ENCODE peak calls at places on chromosomes 4 and X, in nine cellular contexts. One of them, this sample, is unnamed. For H3K4me1, the result is how much of the 10 kb centered on the place peaks cover.

GRCh38 chr4:25406081-25406692 is 29.1 kb downstream of the ANAPC4 start:
- DNase-seq in neural progenitor cell: no peak
- DNase-seq in A549: no peak
- DNase-seq in heart left ventricle: no peak
- DNase-seq in psoas muscle: no peak
- DNase-seq in mammary epithelial cell: no peak
- DNase-seq in lower lobe of right lung: no peak
- DNase-seq in PC-3: no peak
- DNase-seq in adipocyte: peak
- DNase-seq in this sample: no peak

GRCh38 chrX:31099536-31100090 is 27.8 kb upstream of the FTHL17 start:
- DNase-seq in neural progenitor cell: no peak
- DNase-seq in A549: no peak
- DNase-seq in heart left ventricle: no peak
- DNase-seq in psoas muscle: no peak
- DNase-seq in mammary epithelial cell: peak
- DNase-seq in lower lobe of right lung: no peak
- DNase-seq in PC-3: no peak
- DNase-seq in adipocyte: no peak
- DNase-seq in this sample: no peak

GRCh38 chr4:145773581-145774234 is 93.8 kb downstream of the C4orf51 start:
- DNase-seq in neural progenitor cell: no peak
- DNase-seq in A549: no peak
- DNase-seq in heart left ventricle: peak
- DNase-seq in psoas muscle: no peak
- DNase-seq in mammary epithelial cell: peak
- DNase-seq in lower lobe of right lung: no peak
- DNase-seq in PC-3: no peak
- DNase-seq in adipocyte: no peak
- DNase-seq in this sample: peak

GRCh38 chrX:23003121-23003520 is 3.4 kb downstream of the DDX53 start:
- DNase-seq in neural progenitor cell: no peak
- DNase-seq in A549: no peak
- DNase-seq in heart left ventricle: no peak
- DNase-seq in psoas muscle: no peak
- DNase-seq in mammary epithelial cell: no peak
- DNase-seq in lower lobe of right lung: no peak
- DNase-seq in PC-3: peak
- DNase-seq in adipocyte: peak
- DNase-seq in this sample: no peak

GRCh38 chr4:25368315-25368714 is 8.7 kb upstream of the ANAPC4 start:
- DNase-seq in neural progenitor cell: no peak
- DNase-seq in A549: no peak
- DNase-seq in heart left ventricle: no peak
- DNase-seq in psoas muscle: no peak
- DNase-seq in mammary epithelial cell: no peak
- DNase-seq in lower lobe of right lung: no peak
- DNase-seq in PC-3: no peak
- DNase-seq in adipocyte: no peak
- DNase-seq in this sample: no peak

GRCh38 chrX:132490086-132490419 is 1.2 kb upstream of the MBNL3 start:
- DNase-seq in neural progenitor cell: peak
- DNase-seq in A549: no peak
- DNase-seq in heart left ventricle: no peak
- DNase-seq in psoas muscle: no peak
- DNase-seq in mammary epithelial cell: peak
- DNase-seq in lower lobe of right lung: no peak
- DNase-seq in PC-3: peak
- DNase-seq in adipocyte: no peak
- DNase-seq in this sample: no peak

GRCh38 chrX:63686878-63687714 is 97.9 kb downstream of the ARHGEF9 start:
- DNase-seq in neural progenitor cell: peak
- DNase-seq in A549: peak
- DNase-seq in heart left ventricle: peak
- DNase-seq in psoas muscle: no peak
- DNase-seq in mammary epithelial cell: peak
- DNase-seq in lower lobe of right lung: no peak
- DNase-seq in PC-3: peak
- DNase-seq in adipocyte: peak
- DNase-seq in this sample: no peak

GRCh38 chr4:78864405-78865024 is 74.7 kb downstream of the PAQR3 start:
- DNase-seq in neural progenitor cell: peak
- DNase-seq in A549: peak
- DNase-seq in heart left ventricle: no peak
- DNase-seq in psoas muscle: no peak
- DNase-seq in mammary epithelial cell: peak
- DNase-seq in lower lobe of right lung: no peak
- DNase-seq in PC-3: peak
- DNase-seq in adipocyte: peak
- DNase-seq in this sample: no peak

GRCh38 chr4:112938461-112939058 is 110.9 kb upstream of the ANK2 start:
- DNase-seq in neural progenitor cell: peak
- DNase-seq in A549: peak
- DNase-seq in heart left ventricle: no peak
- DNase-seq in psoas muscle: no peak
- DNase-seq in mammary epithelial cell: peak
- DNase-seq in lower lobe of right lung: no peak
- DNase-seq in PC-3: peak
- DNase-seq in adipocyte: peak
- DNase-seq in this sample: no peak

GRCh38 chrX:12974797-12975669 is at the start of gene TMSB4X:
- DNase-seq in neural progenitor cell: peak
- DNase-seq in A549: peak
- DNase-seq in heart left ventricle: peak
- DNase-seq in psoas muscle: peak
- DNase-seq in mammary epithelial cell: peak
- DNase-seq in lower lobe of right lung: peak
- DNase-seq in PC-3: peak
- DNase-seq in adipocyte: peak
- DNase-seq in this sample: peak

GRCh38 chr4:146927710-146928109 is 18.0 kb downstream of the TTC29 start:
- DNase-seq in neural progenitor cell: no peak
- DNase-seq in A549: no peak
- DNase-seq in heart left ventricle: no peak
- DNase-seq in psoas muscle: no peak
- DNase-seq in mammary epithelial cell: no peak
- DNase-seq in lower lobe of right lung: no peak
- DNase-seq in PC-3: no peak
- DNase-seq in adipocyte: no peak
- DNase-seq in this sample: no peak

GRCh38 chr4:108417923-108418322 is 202.5 kb upstream of the RPL34 start:
- DNase-seq in neural progenitor cell: no peak
- DNase-seq in A549: no peak
- DNase-seq in heart left ventricle: no peak
- DNase-seq in psoas muscle: no peak
- DNase-seq in mammary epithelial cell: no peak
- DNase-seq in lower lobe of right lung: no peak
- DNase-seq in PC-3: no peak
- DNase-seq in adipocyte: no peak
- DNase-seq in this sample: no peak

GRCh38 chr4:28357985-28358384 is 1497.3 kb downstream of the STIM2 start:
- DNase-seq in neural progenitor cell: peak
- DNase-seq in A549: peak
- DNase-seq in heart left ventricle: no peak
- DNase-seq in psoas muscle: no peak
- DNase-seq in mammary epithelial cell: peak
- DNase-seq in lower lobe of right lung: no peak
- DNase-seq in PC-3: peak
- DNase-seq in adipocyte: no peak
- DNase-seq in this sample: no peak

GRCh38 chr4:151436093-151436518 is 27.1 kb downstream of the FHIP1A start:
- DNase-seq in neural progenitor cell: no peak
- DNase-seq in A549: no peak
- DNase-seq in heart left ventricle: no peak
- DNase-seq in psoas muscle: no peak
- DNase-seq in mammary epithelial cell: no peak
- DNase-seq in lower lobe of right lung: no peak
- DNase-seq in PC-3: peak
- DNase-seq in adipocyte: peak
- DNase-seq in this sample: no peak

GRCh38 chrX:136176399-136176825 is 29.1 kb downstream of the FHL1 start:
- DNase-seq in neural progenitor cell: no peak
- DNase-seq in A549: peak
- DNase-seq in heart left ventricle: no peak
- DNase-seq in psoas muscle: no peak
- DNase-seq in mammary epithelial cell: peak
- DNase-seq in lower lobe of right lung: no peak
- DNase-seq in PC-3: peak
- DNase-seq in adipocyte: peak
- DNase-seq in this sample: peak

GRCh38 chrX:38717871-38718270 is 83.4 kb upstream of the MID1IP1 start:
- DNase-seq in neural progenitor cell: peak
- DNase-seq in A549: peak
- DNase-seq in heart left ventricle: no peak
- DNase-seq in psoas muscle: no peak
- DNase-seq in mammary epithelial cell: peak
- DNase-seq in lower lobe of right lung: no peak
- DNase-seq in PC-3: peak
- DNase-seq in adipocyte: peak
- DNase-seq in this sample: no peak

GRCh38 chr4:94536049-94536448 is 84.3 kb downstream of the PDLIM5 start:
- DNase-seq in neural progenitor cell: no peak
- DNase-seq in A549: no peak
- DNase-seq in heart left ventricle: no peak
- DNase-seq in psoas muscle: no peak
- DNase-seq in mammary epithelial cell: no peak
- DNase-seq in lower lobe of right lung: no peak
- DNase-seq in PC-3: no peak
- DNase-seq in adipocyte: no peak
- DNase-seq in this sample: peak
- H3K4me1 ChIP-seq in neural progenitor cell: under half
- H3K4me1 ChIP-seq in A549: half or more
- H3K4me1 ChIP-seq in heart left ventricle: half or more
- H3K4me1 ChIP-seq in psoas muscle: half or more
- H3K4me1 ChIP-seq in mammary epithelial cell: under half
- H3K4me1 ChIP-seq in lower lobe of right lung: under half
- H3K4me1 ChIP-seq in PC-3: under half
- H3K4me1 ChIP-seq in adipocyte: under half
- H3K4me1 ChIP-seq in this sample: half or more

GRCh38 chrX:124346877-124347241 is 496 bp downstream of the SH2D1A start:
- DNase-seq in neural progenitor cell: no peak
- DNase-seq in A549: no peak
- DNase-seq in heart left ventricle: no peak
- DNase-seq in psoas muscle: no peak
- DNase-seq in mammary epithelial cell: no peak
- DNase-seq in lower lobe of right lung: no peak
- DNase-seq in PC-3: no peak
- DNase-seq in adipocyte: no peak
- DNase-seq in this sample: no peak
- H3K4me3 ChIP-seq in neural progenitor cell: no peak
- H3K4me3 ChIP-seq in A549: no peak
- H3K4me3 ChIP-seq in heart left ventricle: peak
- H3K4me3 ChIP-seq in psoas muscle: no peak
- H3K4me3 ChIP-seq in mammary epithelial cell: no peak
- H3K4me3 ChIP-seq in lower lobe of right lung: peak
- H3K4me3 ChIP-seq in PC-3: no peak
- H3K4me3 ChIP-seq in adipocyte: no peak
- H3K4me3 ChIP-seq in this sample: no peak

DNA sequence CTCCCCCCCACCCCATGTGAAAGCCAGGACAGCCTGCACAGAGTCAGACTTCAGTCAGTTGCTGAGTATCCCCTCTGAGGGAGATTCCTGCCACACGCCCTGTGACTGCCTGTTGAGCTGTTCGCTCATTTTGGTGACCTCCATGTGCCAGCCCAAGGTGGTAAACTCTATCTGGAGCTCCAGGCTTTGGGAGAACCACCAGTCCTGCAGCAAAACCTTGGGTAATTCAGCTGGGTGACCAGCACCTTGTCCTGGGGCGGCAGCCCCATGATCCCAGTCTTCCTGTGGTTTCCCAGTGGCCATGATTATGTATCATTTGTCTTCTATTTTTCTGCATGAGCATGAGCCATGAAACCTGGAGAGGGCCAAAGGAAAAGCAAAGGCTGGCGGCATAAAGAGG is 73.4 kb downstream of the NBDY start:
- DNase-seq in neural progenitor cell: no peak
- DNase-seq in A549: no peak
- DNase-seq in heart left ventricle: no peak
- DNase-seq in psoas muscle: peak
- DNase-seq in mammary epithelial cell: no peak
- DNase-seq in lower lobe of right lung: no peak
- DNase-seq in PC-3: no peak
- DNase-seq in adipocyte: no peak
- DNase-seq in this sample: no peak
- H3K4me1 ChIP-seq in neural progenitor cell: under half
- H3K4me1 ChIP-seq in A549: under half
- H3K4me1 ChIP-seq in heart left ventricle: under half
- H3K4me1 ChIP-seq in psoas muscle: under half
- H3K4me1 ChIP-seq in mammary epithelial cell: under half
- H3K4me1 ChIP-seq in lower lobe of right lung: under half
- H3K4me1 ChIP-seq in PC-3: under half
- H3K4me1 ChIP-seq in adipocyte: under half
- H3K4me1 ChIP-seq in this sample: under half

GRCh38 chrX:119688856-119689455 is 4.0 kb downstream of the SEPTIN6 start:
- DNase-seq in neural progenitor cell: no peak
- DNase-seq in A549: no peak
- DNase-seq in heart left ventricle: no peak
- DNase-seq in psoas muscle: no peak
- DNase-seq in mammary epithelial cell: no peak
- DNase-seq in lower lobe of right lung: no peak
- DNase-seq in PC-3: no peak
- DNase-seq in adipocyte: no peak
- DNase-seq in this sample: no peak

GRCh38 chrX:119684916-119685224 is 8.1 kb downstream of the SEPTIN6 start:
- DNase-seq in neural progenitor cell: no peak
- DNase-seq in A549: no peak
- DNase-seq in heart left ventricle: no peak
- DNase-seq in psoas muscle: no peak
- DNase-seq in mammary epithelial cell: no peak
- DNase-seq in lower lobe of right lung: no peak
- DNase-seq in PC-3: no peak
- DNase-seq in adipocyte: peak
- DNase-seq in this sample: no peak

GRCh38 chrX:119685225-119686066 is 7.5 kb downstream of the SEPTIN6 start:
- DNase-seq in neural progenitor cell: no peak
- DNase-seq in A549: no peak
- DNase-seq in heart left ventricle: peak
- DNase-seq in psoas muscle: no peak
- DNase-seq in mammary epithelial cell: no peak
- DNase-seq in lower lobe of right lung: no peak
- DNase-seq in PC-3: no peak
- DNase-seq in adipocyte: peak
- DNase-seq in this sample: no peak

GRCh38 chrX:119687661-119688413 is 5.1 kb downstream of the SEPTIN6 start:
- DNase-seq in neural progenitor cell: no peak
- DNase-seq in A549: no peak
- DNase-seq in heart left ventricle: no peak
- DNase-seq in psoas muscle: no peak
- DNase-seq in mammary epithelial cell: no peak
- DNase-seq in lower lobe of right lung: no peak
- DNase-seq in PC-3: no peak
- DNase-seq in adipocyte: no peak
- DNase-seq in this sample: no peak

DNA sequence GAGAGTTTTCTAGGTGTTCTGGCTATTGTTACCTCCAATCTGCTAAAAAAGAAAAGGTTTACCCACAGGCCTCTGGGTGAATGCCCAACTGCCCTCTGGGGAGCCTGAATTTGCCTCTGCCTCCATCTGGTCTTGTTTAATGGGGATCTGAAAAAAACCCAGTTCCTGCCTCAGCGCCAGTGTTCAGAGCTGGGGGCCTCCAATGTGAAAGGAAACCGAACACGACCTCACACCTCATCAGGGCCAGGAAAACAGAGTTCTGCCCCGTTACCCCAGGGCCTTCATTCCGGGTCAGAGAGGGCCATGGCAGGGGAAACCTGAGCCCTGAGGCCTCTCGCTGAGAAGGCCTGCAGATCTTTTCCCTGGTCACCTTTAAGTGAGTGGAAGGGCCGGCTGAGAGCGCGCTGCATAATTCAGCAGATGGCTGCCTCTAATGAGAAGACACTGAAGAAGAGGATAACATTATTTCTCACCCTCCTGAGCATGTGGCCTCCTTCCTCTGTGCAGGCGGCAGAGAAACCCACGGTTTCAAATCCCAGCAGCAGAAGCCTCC is 6.8 kb downstream of the SEPTIN6 start:
- DNase-seq in neural progenitor cell: no peak
- DNase-seq in A549: no peak
- DNase-seq in heart left ventricle: no peak
- DNase-seq in psoas muscle: no peak
- DNase-seq in mammary epithelial cell: no peak
- DNase-seq in lower lobe of right lung: no peak
- DNase-seq in PC-3: no peak
- DNase-seq in adipocyte: peak
- DNase-seq in this sample: no peak
- H3K4me3 ChIP-seq in neural progenitor cell: no peak
- H3K4me3 ChIP-seq in A549: no peak
- H3K4me3 ChIP-seq in heart left ventricle: peak
- H3K4me3 ChIP-seq in psoas muscle: no peak
- H3K4me3 ChIP-seq in mammary epithelial cell: no peak
- H3K4me3 ChIP-seq in lower lobe of right lung: no peak
- H3K4me3 ChIP-seq in PC-3: no peak
- H3K4me3 ChIP-seq in adipocyte: no peak
- H3K4me3 ChIP-seq in this sample: no peak

This sample was measured in gastrocnemius medialis.